ENCODE peak calls at places on chromosomes 5 and 9, in seven cellular contexts. One of them, this sample, is unnamed.

GRCh38 chr5:173534664-173535063 is 81.8 kb downstream of the BOD1 start:
- DNase-seq in IMR-90: no peak
- DNase-seq in prostate gland: no peak
- DNase-seq in ovary: no peak
- DNase-seq in uterus: no peak
- DNase-seq in breast epithelium: no peak
- DNase-seq in A549: no peak
- DNase-seq in this sample: no peak

GRCh38 chr9:125694478-125694877 is 12.5 kb downstream of the MAPKAP1 start:
- DNase-seq in A549: no peak
- DNase-seq in ovary: no peak
- DNase-seq in IMR-90: peak; percentile 12
- DNase-seq in uterus: no peak
- DNase-seq in prostate gland: no peak
- DNase-seq in breast epithelium: no peak
- DNase-seq in this sample: no peak

GRCh38 chr9:5799314-5799713 is 33.6 kb downstream of the ERMP1 start:
- DNase-seq in prostate gland: peak; percentile 32
- DNase-seq in ovary: no peak
- DNase-seq in IMR-90: peak; percentile 59
- DNase-seq in uterus: no peak
- DNase-seq in A549: peak; percentile 41
- DNase-seq in breast epithelium: no peak
- DNase-seq in this sample: peak; percentile 64

GRCh38 chr9:116460026-116460425 is 227.1 kb upstream of the TRIM32 start:
- DNase-seq in IMR-90: no peak
- DNase-seq in uterus: no peak
- DNase-seq in breast epithelium: no peak
- DNase-seq in A549: no peak
- DNase-seq in ovary: no peak
- DNase-seq in prostate gland: no peak
- DNase-seq in this sample: no peak

GRCh38 chr5:18465833-18466681 is 831.8 kb downstream of the TAF11L14 start:
- DNase-seq in prostate gland: peak; percentile 26
- DNase-seq in IMR-90: peak; percentile 1
- DNase-seq in ovary: no peak
- DNase-seq in breast epithelium: no peak
- DNase-seq in A549: peak; percentile 13
- DNase-seq in uterus: no peak
- DNase-seq in this sample: peak; percentile 30

GRCh38 chr5:74257645-74258328 is 382.7 kb downstream of the ENC1 start:
- DNase-seq in ovary: peak; percentile 76
- DNase-seq in prostate gland: peak; percentile 21
- DNase-seq in breast epithelium: no peak
- DNase-seq in uterus: peak; percentile 86
- DNase-seq in A549: no peak
- DNase-seq in IMR-90: peak; percentile 55
- DNase-seq in this sample: peak; percentile 66

GRCh38 chr5:78560000-78560399 is 88.6 kb downstream of the LHFPL2 start:
- DNase-seq in A549: no peak
- DNase-seq in prostate gland: no peak
- DNase-seq in breast epithelium: no peak
- DNase-seq in uterus: no peak
- DNase-seq in ovary: no peak
- DNase-seq in IMR-90: no peak
- DNase-seq in this sample: no peak

GRCh38 chr5:149628221-149628620 is 46.9 kb downstream of the ARHGEF37 start:
- DNase-seq in uterus: no peak
- DNase-seq in A549: no peak
- DNase-seq in ovary: no peak
- DNase-seq in prostate gland: no peak
- DNase-seq in breast epithelium: no peak
- DNase-seq in IMR-90: no peak
- DNase-seq in this sample: no peak

GRCh38 chr5:34526682-34527305 is 129.3 kb upstream of the RAI14 start:
- DNase-seq in breast epithelium: no peak
- DNase-seq in uterus: no peak
- DNase-seq in ovary: no peak
- DNase-seq in IMR-90: no peak
- DNase-seq in A549: no peak
- DNase-seq in prostate gland: no peak
- DNase-seq in this sample: no peak

GRCh38 chr5:72248352-72249032 is 71.5 kb downstream of the MRPS27 start:
- DNase-seq in IMR-90: peak; percentile 88
- DNase-seq in ovary: peak; percentile 66
- DNase-seq in A549: peak; percentile 56
- DNase-seq in breast epithelium: no peak
- DNase-seq in prostate gland: peak; percentile 74
- DNase-seq in uterus: peak; percentile 79
- DNase-seq in this sample: peak; percentile 47

GRCh38 chr9:438066-438465 is 223.4 kb downstream of the DOCK8 start:
- DNase-seq in IMR-90: peak; percentile 33
- DNase-seq in ovary: no peak
- DNase-seq in prostate gland: no peak
- DNase-seq in uterus: no peak
- DNase-seq in A549: no peak
- DNase-seq in breast epithelium: no peak
- DNase-seq in this sample: no peak

GRCh38 chr5:51652980-51653379 is 269.7 kb downstream of the ISL1 start:
- DNase-seq in A549: no peak
- DNase-seq in prostate gland: no peak
- DNase-seq in ovary: no peak
- DNase-seq in IMR-90: no peak
- DNase-seq in uterus: no peak
- DNase-seq in breast epithelium: no peak
- DNase-seq in this sample: no peak

GRCh38 chr9:129270205-129270604 is 92.1 kb upstream of the IER5L start:
- DNase-seq in IMR-90: no peak
- DNase-seq in uterus: no peak
- DNase-seq in prostate gland: no peak
- DNase-seq in A549: no peak
- DNase-seq in ovary: no peak
- DNase-seq in breast epithelium: no peak
- DNase-seq in this sample: peak; percentile 79

GRCh38 chr9:134949681-134950403 is 32.1 kb upstream of the FCN1 start:
- DNase-seq in ovary: peak; percentile 11
- DNase-seq in IMR-90: no peak
- DNase-seq in A549: no peak
- DNase-seq in prostate gland: no peak
- DNase-seq in uterus: no peak
- DNase-seq in breast epithelium: no peak
- DNase-seq in this sample: no peak

GRCh38 chr5:120540097-120540496 is 76.0 kb downstream of the PRR16 start:
- DNase-seq in A549: no peak
- DNase-seq in breast epithelium: no peak
- DNase-seq in ovary: no peak
- DNase-seq in IMR-90: no peak
- DNase-seq in uterus: no peak
- DNase-seq in prostate gland: no peak
- DNase-seq in this sample: no peak

GRCh38 chr5:88389248-88390006 is 120.8 kb upstream of the TMEM161B start:
- DNase-seq in ovary: no peak
- DNase-seq in IMR-90: no peak
- DNase-seq in prostate gland: no peak
- DNase-seq in A549: no peak
- DNase-seq in breast epithelium: no peak
- DNase-seq in uterus: no peak
- DNase-seq in this sample: no peak

GRCh38 chr5:88390007-88390385 is 121.4 kb upstream of the TMEM161B start:
- DNase-seq in ovary: no peak
- DNase-seq in prostate gland: no peak
- DNase-seq in uterus: no peak
- DNase-seq in breast epithelium: no peak
- DNase-seq in A549: no peak
- DNase-seq in IMR-90: no peak
- DNase-seq in this sample: no peak

GRCh38 chr5:88391116-88391515 is 122.5 kb upstream of the TMEM161B start:
- DNase-seq in breast epithelium: no peak
- DNase-seq in uterus: no peak
- DNase-seq in IMR-90: no peak
- DNase-seq in A549: no peak
- DNase-seq in ovary: no peak
- DNase-seq in prostate gland: no peak
- DNase-seq in this sample: no peak

GRCh38 chr5:88384901-88385300 is 116.3 kb upstream of the TMEM161B start:
- DNase-seq in breast epithelium: no peak
- DNase-seq in uterus: no peak
- DNase-seq in ovary: no peak
- DNase-seq in IMR-90: no peak
- DNase-seq in prostate gland: no peak
- DNase-seq in A549: no peak
- DNase-seq in this sample: no peak

GRCh38 chr5:88388476-88389170 is 120.0 kb upstream of the TMEM161B start:
- DNase-seq in breast epithelium: no peak
- DNase-seq in A549: no peak
- DNase-seq in IMR-90: no peak
- DNase-seq in uterus: no peak
- DNase-seq in prostate gland: no peak
- DNase-seq in ovary: no peak
- DNase-seq in this sample: no peak
- H3K4me1 ChIP-seq in breast epithelium: no peaks in the 10 kb centered on the region
- H3K4me1 ChIP-seq in A549: no peaks in the 10 kb centered on the region
- H3K4me1 ChIP-seq in IMR-90: no peaks in the 10 kb centered on the region
- H3K4me1 ChIP-seq in uterus: no peaks in the 10 kb centered on the region
- H3K4me1 ChIP-seq in prostate gland: no peaks in the 10 kb centered on the region
- H3K4me1 ChIP-seq in ovary: no peaks in the 10 kb centered on the region
- H3K4me1 ChIP-seq in this sample: no peaks in the 10 kb centered on the region

GRCh38 chr9:136434580-136435169 is 5.0 kb downstream of the INPP5E start:
- DNase-seq in uterus: no peak
- DNase-seq in prostate gland: no peak
- DNase-seq in A549: no peak
- DNase-seq in IMR-90: no peak
- DNase-seq in breast epithelium: no peak
- DNase-seq in ovary: no peak
- DNase-seq in this sample: no peak
- TF ChIP-seq CTCF in uterus: no peak
- TF ChIP-seq CTCF in prostate gland: no peak
- TF ChIP-seq CTCF in A549: no peak
- TF ChIP-seq CTCF in IMR-90: no peak
- TF ChIP-seq CTCF in breast epithelium: no peak
- TF ChIP-seq CTCF in ovary: no peak
- TF ChIP-seq CTCF in this sample: no peak

GRCh38 chr5:181261320-181262085 is 560 bp upstream of the TRIM52 start:
- DNase-seq in breast epithelium: no peak
- DNase-seq in prostate gland: peak; percentile 62
- DNase-seq in A549: peak; percentile 48
- DNase-seq in uterus: peak; percentile 62
- DNase-seq in IMR-90: peak; percentile 50
- DNase-seq in ovary: peak; percentile 60
- DNase-seq in this sample: peak; percentile 93
- TF ChIP-seq POLR2A in breast epithelium: peak; percentile 39
- TF ChIP-seq POLR2A in prostate gland: peak; percentile 59
- TF ChIP-seq POLR2A in A549: peak; percentile 67
- TF ChIP-seq POLR2A in uterus: no peak
- TF ChIP-seq POLR2A in IMR-90: peak; percentile 69
- TF ChIP-seq POLR2A in ovary: peak; percentile 15
- TF ChIP-seq POLR2A in this sample: peak; percentile 76

GRCh38 chr9:100087218-100087617 is 11.6 kb downstream of the ERP44 start:
- DNase-seq in breast epithelium: no peak
- DNase-seq in A549: no peak
- DNase-seq in prostate gland: no peak
- DNase-seq in ovary: no peak
- DNase-seq in IMR-90: peak; percentile 65
- DNase-seq in uterus: no peak
- DNase-seq in this sample: no peak

GRCh38 chr9:100086097-100086496 is 12.7 kb downstream of the ERP44 start:
- DNase-seq in breast epithelium: no peak
- DNase-seq in A549: no peak
- DNase-seq in ovary: no peak
- DNase-seq in prostate gland: no peak
- DNase-seq in IMR-90: no peak
- DNase-seq in uterus: no peak
- DNase-seq in this sample: no peak

GRCh38 chr9:100091650-100092049 is 7.2 kb downstream of the ERP44 start:
- DNase-seq in A549: no peak
- DNase-seq in breast epithelium: no peak
- DNase-seq in ovary: no peak
- DNase-seq in uterus: no peak
- DNase-seq in IMR-90: no peak
- DNase-seq in prostate gland: no peak
- DNase-seq in this sample: no peak

GRCh38 chr9:100090880-100091279 is 7.9 kb downstream of the ERP44 start:
- DNase-seq in prostate gland: no peak
- DNase-seq in A549: no peak
- DNase-seq in IMR-90: no peak
- DNase-seq in ovary: no peak
- DNase-seq in uterus: no peak
- DNase-seq in breast epithelium: no peak
- DNase-seq in this sample: no peak

DNA sequence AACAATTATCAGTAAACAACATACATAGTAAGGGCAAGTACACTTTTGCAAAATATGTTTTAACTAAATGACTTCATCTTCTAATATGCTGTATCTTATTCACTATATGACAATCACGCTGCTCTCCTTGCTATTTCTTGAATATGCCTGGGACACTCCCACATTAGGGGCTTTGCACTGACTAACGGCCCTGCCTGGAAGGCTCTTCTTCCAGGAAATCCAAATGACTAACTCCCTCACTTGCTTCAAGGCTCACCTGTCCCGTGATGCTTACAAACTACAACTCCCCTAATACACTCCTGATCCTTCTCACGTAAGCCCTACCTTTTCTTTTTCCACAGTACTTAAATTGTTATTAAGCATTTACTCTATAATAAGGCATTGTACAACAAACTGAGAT is 10.6 kb downstream of the ERP44 start:
- DNase-seq in uterus: no peak
- DNase-seq in A549: no peak
- DNase-seq in prostate gland: no peak
- DNase-seq in IMR-90: no peak
- DNase-seq in ovary: no peak
- DNase-seq in breast epithelium: no peak
- DNase-seq in this sample: no peak
- H3K4me1 ChIP-seq in uterus: no peaks in the 10 kb centered on the region
- H3K4me1 ChIP-seq in A549: no peaks in the 10 kb centered on the region
- H3K4me1 ChIP-seq in prostate gland: no peaks in the 10 kb centered on the region
- H3K4me1 ChIP-seq in IMR-90: peaks cover 7% of the 10 kb centered on the region
- H3K4me1 ChIP-seq in ovary: no peaks in the 10 kb centered on the region
- H3K4me1 ChIP-seq in breast epithelium: no peaks in the 10 kb centered on the region
- H3K4me1 ChIP-seq in this sample: peaks cover 17% of the 10 kb centered on the region

GRCh38 chr5:91383027-91383955 is at the start of gene ARRDC3:
- DNase-seq in uterus: peak; percentile 96
- DNase-seq in prostate gland: peak; percentile 95
- DNase-seq in breast epithelium: peak; percentile 95
- DNase-seq in ovary: peak; percentile 98
- DNase-seq in A549: peak; percentile 95
- DNase-seq in IMR-90: peak; percentile 94
- DNase-seq in this sample: peak; percentile 96
- TF ChIP-seq CTCF in uterus: peak; percentile 11
- TF ChIP-seq CTCF in prostate gland: peak; percentile 30
- TF ChIP-seq CTCF in breast epithelium: no peak
- TF ChIP-seq CTCF in ovary: no peak
- TF ChIP-seq CTCF in A549: no peak
- TF ChIP-seq CTCF in IMR-90: no peak
- TF ChIP-seq CTCF in this sample: peak; percentile 18

This sample was measured in Peyer's patch.